ENCODE peak calls at places on chromosomes 11 and 22, in five cellular contexts. E is endodermal cell, Y is coronary artery, T is heart left ventricle, I is AG04450. F is an unnamed sample.

GRCh38 chr11:58913685-58914084 is 25.6 kb upstream of the GLYATL1 start:
- DNase-seq in E (no peak), Y (no peak), T (no peak), I (no peak), F (no peak)

GRCh38 chr11:11909727-11910126 is 68.0 kb downstream of the USP47 start:
- DNase-seq in E (no peak), Y (no peak), T (no peak), I (peak; percentile 65), F (no peak)

GRCh38 chr22:38429460-38430128 is 25.4 kb downstream of the KCNJ4 start:
- DNase-seq in E (no peak), Y (no peak), T (no peak), I (no peak), F (no peak)

GRCh38 chr22:20125201-20126174 is 6.1 kb upstream of the ZDHHC8 start:
- DNase-seq in E (no peak), Y (no peak), T (no peak), I (no peak), F (no peak)

GRCh38 chr11:36361901-36362391 is 65.9 kb downstream of the PRR5L start:
- DNase-seq in E (peak; percentile 80), Y (no peak), T (peak; percentile 38), I (peak; percentile 68), F (no peak)

GRCh38 chr22:46245515-46245914 is 4.6 kb downstream of the CDPF1 start:
- DNase-seq in E (no peak), Y (no peak), T (peak; percentile 88), I (no peak), F (no peak)

GRCh38 chr22:41092847-41093371 is 517 bp downstream of the EP300 start:
- DNase-seq in E (peak; percentile 65), Y (no peak), T (peak; percentile 53), I (no peak), F (no peak)

GRCh38 chr11:61820174-61820573 is 3.4 kb upstream of the FADS1 start:
- DNase-seq in E (no peak), Y (no peak), T (no peak), I (no peak), F (no peak)

GRCh38 chr22:49327411-49327810 is 500.3 kb downstream of the BRD1 start:
- DNase-seq in E (peak; percentile 10), Y (peak; percentile 24), T (no peak), I (no peak), F (no peak)

DNA sequence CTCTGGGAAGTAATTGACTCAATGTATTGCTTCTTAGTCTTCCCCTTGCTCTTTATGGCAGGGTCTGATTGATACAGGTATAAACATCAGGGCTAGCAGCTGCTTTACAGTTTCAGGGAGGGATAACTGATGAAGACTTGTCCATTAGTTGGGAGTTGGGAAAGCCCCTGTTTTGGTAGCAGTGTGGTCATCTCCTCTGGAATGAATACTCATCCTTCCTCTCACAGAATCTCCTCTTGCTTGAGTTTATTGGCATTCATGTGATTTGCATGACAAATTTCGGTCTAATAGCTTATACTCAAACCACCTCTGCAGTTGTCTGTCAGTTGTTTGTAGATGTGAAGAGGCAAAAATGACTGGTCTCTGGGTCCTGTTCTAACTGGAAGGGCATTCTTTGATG is 79.7 kb downstream of the FAT3 start:
- DNase-seq in E (no peak), Y (no peak), T (no peak), I (no peak), F (no peak)
- H3K4me3 ChIP-seq in E (no peak overlapping the region), Y (no peak overlapping the region), T (no peak overlapping the region), I (no peak overlapping the region), F (no peak overlapping the region)

GRCh38 chr11:105202844-105203548 is 63.4 kb upstream of the CARD18 start:
- DNase-seq in E (no peak), Y (no peak), T (no peak), I (no peak), F (no peak)
- H3K4me3 ChIP-seq in E (no peak overlapping the region), Y (no peak overlapping the region), T (no peak overlapping the region), I (no peak overlapping the region), F (no peak overlapping the region)

DNA sequence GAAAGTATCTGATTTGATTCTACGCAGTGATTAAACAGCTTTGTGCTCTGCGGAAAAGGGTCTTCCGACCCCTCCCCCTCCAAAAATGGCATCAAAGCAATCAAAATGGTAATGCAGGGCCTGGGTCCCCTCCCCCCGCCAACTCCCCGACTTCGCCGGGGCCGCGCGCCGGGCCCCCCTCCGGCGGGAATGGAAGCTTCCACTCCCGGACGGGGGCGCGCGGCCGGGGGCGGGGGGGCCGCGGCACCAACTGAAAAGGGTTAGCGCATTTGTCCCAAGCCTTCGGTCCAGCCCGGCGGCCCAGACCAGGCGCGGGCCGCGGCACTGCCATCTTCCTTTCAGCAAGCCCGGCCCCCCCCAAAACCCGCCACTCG is 2.9 kb downstream of the PHF21B start:
- DNase-seq in E (no peak), Y (no peak), T (peak; percentile 35), I (no peak), F (no peak)
- H3K4me3 ChIP-seq in E (peak overlapping the region; percentile 89), Y (peak overlapping the region; percentile 74), T (peak overlapping the region; percentile 54), I (no peak overlapping the region), F (no peak overlapping the region)

GRCh38 chr11:72038491-72038890 is 39.8 kb downstream of the IL18BP start:
- DNase-seq in E (no peak), Y (peak; percentile 86), T (peak; percentile 73), I (peak; percentile 48), F (no peak)
- H3K4me3 ChIP-seq in E (no peak overlapping the region), Y (peak overlapping the region; percentile 73), T (peak overlapping the region; percentile 62), I (peak overlapping the region; percentile 88), F (peak overlapping the region; percentile 73)

GRCh38 chr11:111575748-111576147 is 26.5 kb upstream of the SIK2 start:
- DNase-seq in E (no peak), Y (no peak), T (no peak), I (no peak), F (no peak)

GRCh38 chr11:111571829-111572501 is 30.3 kb upstream of the SIK2 start:
- DNase-seq in E (no peak), Y (no peak), T (no peak), I (no peak), F (peak; percentile 37)

GRCh38 chr11:111570796-111571195 is 30.3 kb downstream of the LAYN start:
- DNase-seq in E (no peak), Y (no peak), T (no peak), I (no peak), F (no peak)

GRCh38 chr11:111573821-111574249 is 28.4 kb upstream of the SIK2 start:
- DNase-seq in E (no peak), Y (no peak), T (no peak), I (no peak), F (no peak)

GRCh38 chr11:111574373-111575230 is 27.6 kb upstream of the SIK2 start:
- DNase-seq in E (no peak), Y (no peak), T (no peak), I (no peak), F (no peak)
- H3K4me3 ChIP-seq in E (no peak overlapping the region), Y (peak overlapping the region; percentile 43), T (peak overlapping the region; percentile 40), I (no peak overlapping the region), F (no peak overlapping the region)

GRCh38 chr22:26479792-26480610 is 3.6 kb downstream of the HPS4 start:
- DNase-seq in E (no peak), Y (no peak), T (no peak), I (no peak), F (peak; percentile 47)
- H3K4me3 ChIP-seq in E (peak overlapping the region; percentile 50), Y (peak overlapping the region; percentile 37), T (peak overlapping the region; percentile 39), I (no peak overlapping the region), F (peak overlapping the region; percentile 50)

DNA sequence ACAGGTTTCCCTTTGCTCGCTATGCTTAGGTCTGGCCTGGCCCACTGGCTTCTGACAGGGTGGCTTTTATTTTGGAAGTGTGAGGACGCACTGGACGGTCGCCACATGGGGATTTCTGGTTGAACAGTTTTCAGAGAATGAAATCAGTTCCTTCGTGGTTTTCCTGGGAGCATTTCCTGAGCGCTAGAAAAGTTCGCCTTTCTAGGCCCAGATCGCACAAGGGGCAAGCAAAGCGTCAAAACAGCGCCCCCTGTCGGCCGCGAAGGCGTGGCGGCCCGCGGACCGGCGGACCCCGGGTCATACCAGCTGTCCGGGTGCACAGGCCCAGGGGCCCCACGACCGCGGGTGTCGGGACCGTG is 12.7 kb upstream of the CYP2R1 start:
- DNase-seq in E (peak; percentile 90), Y (peak; percentile 77), T (peak; percentile 86), I (no peak), F (no peak)
- H3K4me3 ChIP-seq in E (no peak overlapping the region), Y (peak overlapping the region; percentile 73), T (peak overlapping the region; percentile 66), I (peak overlapping the region; percentile 50), F (no peak overlapping the region)

DNA sequence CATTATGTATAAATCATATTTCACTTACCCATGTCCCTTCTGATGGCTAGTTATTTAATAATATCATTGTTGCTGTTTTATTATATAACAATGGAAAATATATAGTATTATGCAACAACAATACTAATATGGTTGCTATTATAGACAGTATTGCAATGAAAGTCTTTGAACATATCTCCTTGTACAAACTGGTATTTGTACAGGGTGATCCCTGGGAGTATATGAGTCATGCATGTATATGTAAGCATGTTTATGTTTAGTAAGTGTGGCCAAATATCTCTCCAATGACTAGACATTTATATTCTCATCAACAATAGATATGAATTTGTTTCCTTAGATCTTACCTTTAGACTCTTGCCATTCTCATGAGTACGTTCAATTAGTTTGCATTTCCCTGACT is 55.9 kb downstream of the KCNC1 start:
- DNase-seq in E (no peak), Y (no peak), T (no peak), I (peak; percentile 63), F (no peak)
- H3K4me3 ChIP-seq in E (no peak overlapping the region), Y (no peak overlapping the region), T (no peak overlapping the region), I (no peak overlapping the region), F (no peak overlapping the region)

GRCh38 chr11:75734491-75735180 is 17.0 kb downstream of the MOGAT2 start:
- DNase-seq in E (peak; percentile 30), Y (no peak), T (no peak), I (no peak), F (peak; percentile 7)
- H3K4me3 ChIP-seq in E (no peak overlapping the region), Y (no peak overlapping the region), T (no peak overlapping the region), I (no peak overlapping the region), F (no peak overlapping the region)

DNA sequence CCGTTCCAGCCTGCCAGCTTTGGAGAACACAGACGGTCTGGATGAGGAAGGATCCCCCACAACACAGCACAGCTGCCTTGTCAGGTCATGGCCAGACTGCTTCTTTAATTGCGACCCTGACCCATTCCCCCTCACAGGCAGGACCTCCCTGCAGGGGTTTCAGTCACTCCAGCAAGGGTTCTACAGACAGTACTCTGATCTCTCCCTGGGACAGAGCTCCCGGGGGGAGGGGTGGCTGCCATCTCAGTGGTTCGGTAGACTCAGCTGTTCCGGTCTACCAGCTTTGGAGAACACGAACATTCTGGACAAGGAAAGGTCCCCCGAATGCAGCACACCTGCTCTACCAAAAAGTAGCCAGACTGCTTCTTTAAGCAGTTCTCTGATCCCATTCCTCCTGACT is 173.4 kb downstream of the TTC28 start:
- DNase-seq in E (no peak), Y (no peak), T (no peak), I (no peak), F (no peak)
- H3K4me3 ChIP-seq in E (no peak overlapping the region), Y (no peak overlapping the region), T (no peak overlapping the region), I (no peak overlapping the region), F (no peak overlapping the region)

F was measured in Jurkat, Clone E6-1.